ENCODE peak calls at places on chromosome 1, in four cellular contexts. One of them, this sample, is unnamed.
A peak's percentile ranks its signal among the peaks of the same experiment; 100 is the strongest.

GRCh38 chr1:214551436-214552173 is at the start of gene PTPN14:
- DNase-seq in K562: peak; percentile 53
- DNase-seq in A549: peak; percentile 94
- DNase-seq in IMR-90: peak; percentile 96
- DNase-seq in this sample: peak; percentile 82

GRCh38 chr1:39683591-39684312 is 7.5 kb downstream of the HPCAL4 start:
- DNase-seq in IMR-90: no peak
- DNase-seq in K562: peak; percentile 49
- DNase-seq in A549: no peak
- DNase-seq in this sample: no peak

GRCh38 chr1:21671915-21672314 is 2.8 kb upstream of the RAP1GAP start:
- DNase-seq in IMR-90: no peak
- DNase-seq in A549: no peak
- DNase-seq in K562: no peak
- DNase-seq in this sample: no peak

GRCh38 chr1:221712776-221713431 is 29.0 kb downstream of the DUSP10 start:
- DNase-seq in A549: no peak
- DNase-seq in K562: no peak
- DNase-seq in IMR-90: no peak
- DNase-seq in this sample: no peak

GRCh38 chr1:209318302-209319056 is 265.0 kb upstream of the CAMK1G start:
- DNase-seq in K562: no peak
- DNase-seq in A549: no peak
- DNase-seq in IMR-90: peak; percentile 35
- DNase-seq in this sample: no peak

GRCh38 chr1:66489146-66489545 is 44.8 kb upstream of the SGIP1 start:
- DNase-seq in K562: no peak
- DNase-seq in A549: no peak
- DNase-seq in IMR-90: peak; percentile 69
- DNase-seq in this sample: no peak

GRCh38 chr1:229129306-229130027 is 141.4 kb upstream of the RAB4A start:
- DNase-seq in IMR-90: no peak
- DNase-seq in K562: no peak
- DNase-seq in A549: no peak
- DNase-seq in this sample: no peak

GRCh38 chr1:159970932-159971342 is 16.9 kb upstream of the SLAMF9 start:
- DNase-seq in K562: no peak
- DNase-seq in A549: peak; percentile 58
- DNase-seq in IMR-90: no peak
- DNase-seq in this sample: peak; percentile 93

GRCh38 chr1:215076312-215076711 is 6.2 kb upstream of the KCNK2 start:
- DNase-seq in K562: no peak
- DNase-seq in IMR-90: peak; percentile 62
- DNase-seq in A549: peak; percentile 60
- DNase-seq in this sample: peak; percentile 34

GRCh38 chr1:13628711-13629110 is 45.1 kb downstream of the PDPN start:
- DNase-seq in K562: no peak
- DNase-seq in A549: no peak
- DNase-seq in IMR-90: no peak
- DNase-seq in this sample: no peak

GRCh38 chr1:234971586-234972297 is 156.9 kb downstream of the TOMM20 start:
- DNase-seq in IMR-90: no peak
- DNase-seq in A549: no peak
- DNase-seq in K562: no peak
- DNase-seq in this sample: no peak

GRCh38 chr1:229132706-229133105 is 138.2 kb upstream of the RAB4A start:
- DNase-seq in IMR-90: no peak
- DNase-seq in K562: no peak
- DNase-seq in A549: no peak
- DNase-seq in this sample: no peak

GRCh38 chr1:185654199-185654951 is 79.8 kb upstream of the HMCN1 start:
- DNase-seq in IMR-90: peak; percentile 73
- DNase-seq in A549: no peak
- DNase-seq in K562: no peak
- DNase-seq in this sample: peak; percentile 49

GRCh38 chr1:75589637-75590036 is 21.3 kb downstream of the SLC44A5 start:
- DNase-seq in A549: no peak
- DNase-seq in IMR-90: no peak
- DNase-seq in K562: no peak
- DNase-seq in this sample: no peak

GRCh38 chr1:19345391-19345790 is 33.3 kb downstream of the SLC66A1 start:
- DNase-seq in K562: no peak
- DNase-seq in A549: no peak
- DNase-seq in IMR-90: no peak
- DNase-seq in this sample: no peak

GRCh38 chr1:32200226-32201010 is at the start of gene CCDC28B:
- DNase-seq in K562: peak; percentile 69
- DNase-seq in IMR-90: peak; percentile 81
- DNase-seq in A549: no peak
- DNase-seq in this sample: no peak

GRCh38 chr1:162389021-162389818 is 7.7 kb downstream of the C1orf226 start:
- DNase-seq in K562: no peak
- DNase-seq in A549: no peak
- DNase-seq in IMR-90: peak; percentile 30
- DNase-seq in this sample: no peak

GRCh38 chr1:168767885-168768584 is 39.0 kb upstream of the DPT start:
- DNase-seq in A549: no peak
- DNase-seq in IMR-90: peak; percentile 2
- DNase-seq in K562: no peak
- DNase-seq in this sample: no peak

GRCh38 chr1:241235236-241235897 is 121.6 kb downstream of the RGS7 start:
- DNase-seq in A549: no peak
- DNase-seq in IMR-90: no peak
- DNase-seq in K562: no peak
- DNase-seq in this sample: no peak

GRCh38 chr1:20376171-20376570 is 85.5 kb downstream of the VWA5B1 start:
- DNase-seq in A549: no peak
- DNase-seq in IMR-90: no peak
- DNase-seq in K562: no peak
- DNase-seq in this sample: no peak

GRCh38 chr1:19013826-19014548 is 57.5 kb upstream of the IFFO2 start:
- DNase-seq in A549: peak; percentile 81
- DNase-seq in IMR-90: no peak
- DNase-seq in K562: no peak
- DNase-seq in this sample: peak; percentile 86

GRCh38 chr1:15260418-15261154 is 13.6 kb downstream of the FHAD1 start:
- DNase-seq in IMR-90: peak; percentile 61
- DNase-seq in A549: no peak
- DNase-seq in K562: peak; percentile 64
- DNase-seq in this sample: peak; percentile 89

GRCh38 chr1:21586222-21586621 is 77.0 kb downstream of the ALPL start:
- DNase-seq in IMR-90: no peak
- DNase-seq in K562: no peak
- DNase-seq in A549: no peak
- DNase-seq in this sample: no peak

GRCh38 chr1:184753608-184754478 is 815 bp downstream of the EDEM3 start:
- DNase-seq in K562: peak; percentile 68
- DNase-seq in IMR-90: peak; percentile 29
- DNase-seq in A549: peak; percentile 21
- DNase-seq in this sample: peak; percentile 16

GRCh38 chr1:226736908-226737818 is 1.9 kb downstream of the ITPKB start:
- DNase-seq in IMR-90: peak; percentile 23
- DNase-seq in A549: no peak
- DNase-seq in K562: no peak
- DNase-seq in this sample: no peak

GRCh38 chr1:226737819-226738420 is 1.2 kb downstream of the ITPKB start:
- DNase-seq in IMR-90: peak; percentile 43
- DNase-seq in A549: peak; percentile 27
- DNase-seq in K562: no peak
- DNase-seq in this sample: no peak

GRCh38 chr1:226738995-226739695 is at the start of gene ITPKB:
- DNase-seq in IMR-90: peak; percentile 65
- DNase-seq in K562: peak; percentile 39
- DNase-seq in A549: peak; percentile 44
- DNase-seq in this sample: no peak

GRCh38 chr1:226739696-226740065 is 599 bp upstream of the ITPKB start:
- DNase-seq in K562: no peak
- DNase-seq in IMR-90: no peak
- DNase-seq in A549: no peak
- DNase-seq in this sample: no peak

DNA sequence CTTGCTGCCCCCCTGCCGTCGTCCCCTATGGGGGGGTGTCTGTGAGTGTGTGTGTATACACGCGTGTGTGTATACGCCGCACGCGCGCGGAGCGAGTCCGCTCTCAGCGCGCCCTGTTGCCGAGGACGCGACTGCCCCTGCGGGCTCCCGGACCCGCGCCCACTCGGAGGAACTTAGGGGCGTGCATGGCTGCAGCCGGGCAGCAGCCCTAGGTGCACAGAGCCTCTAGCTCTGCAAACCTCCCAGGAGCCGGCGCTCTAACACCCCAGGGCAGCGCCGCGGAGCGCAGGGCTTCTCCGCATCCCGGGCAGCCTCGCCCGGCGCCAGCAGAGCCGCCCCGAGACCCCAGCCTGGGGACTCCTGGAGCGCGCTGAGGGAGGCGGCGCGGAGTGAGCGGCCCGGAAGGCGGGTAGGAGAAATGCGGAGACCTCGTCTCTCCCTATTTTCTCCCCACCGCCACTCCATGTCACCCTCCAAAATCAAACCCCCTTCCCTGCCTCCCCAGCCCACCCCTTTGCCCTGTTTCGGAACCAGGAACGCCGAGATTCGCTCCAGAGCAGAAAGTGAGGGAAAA is 574 bp downstream of the ITPKB start:
- DNase-seq in K562: no peak
- DNase-seq in A549: peak; percentile 44
- DNase-seq in IMR-90: peak; percentile 30
- DNase-seq in this sample: no peak
- TF ChIP-seq MAZ in K562: no peak
- TF ChIP-seq MAZ in A549: no peak
- TF ChIP-seq MAZ in IMR-90: no peak
- TF ChIP-seq MAZ in this sample: no peak

GRCh38 chr1:192579319-192579738 is 3.8 kb downstream of the RGS1 start:
- DNase-seq in K562: no peak
- DNase-seq in A549: no peak
- DNase-seq in IMR-90: peak; percentile 28
- DNase-seq in this sample: no peak

GRCh38 chr1:192581131-192581927 is 5.8 kb downstream of the RGS1 start:
- DNase-seq in IMR-90: no peak
- DNase-seq in A549: no peak
- DNase-seq in K562: no peak
- DNase-seq in this sample: no peak

GRCh38 chr1:192577145-192578140 is 1.9 kb downstream of the RGS1 start:
- DNase-seq in K562: no peak
- DNase-seq in IMR-90: no peak
- DNase-seq in A549: no peak
- DNase-seq in this sample: no peak

GRCh38 chr1:192578144-192578909 is 2.8 kb downstream of the RGS1 start:
- DNase-seq in IMR-90: no peak
- DNase-seq in K562: no peak
- DNase-seq in A549: no peak
- DNase-seq in this sample: no peak

GRCh38 chr1:192580351-192580962 is 4.9 kb downstream of the RGS1 start:
- DNase-seq in A549: peak; percentile 64
- DNase-seq in IMR-90: peak; percentile 68
- DNase-seq in K562: no peak
- DNase-seq in this sample: peak; percentile 20
- TF ChIP-seq MAZ in A549: no peak
- TF ChIP-seq MAZ in IMR-90: no peak
- TF ChIP-seq MAZ in K562: no peak
- TF ChIP-seq MAZ in this sample: no peak

DNA sequence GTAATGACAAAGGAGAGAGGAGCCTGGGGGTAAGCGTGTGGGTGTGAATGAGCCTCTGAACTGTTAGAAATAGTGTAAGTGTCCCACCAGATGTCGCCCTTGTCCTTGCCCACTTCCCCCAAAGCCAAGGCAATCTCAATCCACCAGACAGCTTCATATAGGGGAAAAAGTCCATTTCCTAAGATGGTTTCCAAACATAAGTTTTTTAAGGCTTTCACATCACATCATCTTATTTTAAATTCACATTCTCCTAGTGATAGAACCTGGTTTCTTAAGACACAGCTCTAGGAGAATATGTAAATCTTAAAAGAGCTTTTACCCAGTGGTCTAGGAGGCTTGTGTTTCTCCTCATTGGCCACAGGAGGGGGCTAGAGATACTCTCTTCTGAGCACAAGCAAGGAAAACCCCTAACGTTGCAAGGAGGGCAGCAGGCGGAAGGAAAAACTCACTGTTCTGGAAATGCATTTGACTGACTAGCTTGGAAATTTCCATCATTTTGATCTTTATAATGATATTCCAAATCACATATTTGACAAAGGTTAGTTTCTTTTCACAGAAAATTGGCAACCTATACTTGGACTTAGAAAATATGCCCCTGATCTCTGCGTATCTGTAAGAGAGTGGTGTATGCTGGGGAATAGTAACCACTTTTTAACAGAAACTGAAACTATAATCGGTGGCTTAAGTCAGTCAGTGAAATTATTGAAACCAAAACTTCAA is 51.9 kb upstream of the LPAR3 start:
- DNase-seq in IMR-90: peak; percentile 93
- DNase-seq in A549: peak; percentile 91
- DNase-seq in K562: peak; percentile 67
- DNase-seq in this sample: peak; percentile 84
- TF ChIP-seq MAZ in IMR-90: no peak
- TF ChIP-seq MAZ in A549: no peak
- TF ChIP-seq MAZ in K562: no peak
- TF ChIP-seq MAZ in this sample: no peak

DNA sequence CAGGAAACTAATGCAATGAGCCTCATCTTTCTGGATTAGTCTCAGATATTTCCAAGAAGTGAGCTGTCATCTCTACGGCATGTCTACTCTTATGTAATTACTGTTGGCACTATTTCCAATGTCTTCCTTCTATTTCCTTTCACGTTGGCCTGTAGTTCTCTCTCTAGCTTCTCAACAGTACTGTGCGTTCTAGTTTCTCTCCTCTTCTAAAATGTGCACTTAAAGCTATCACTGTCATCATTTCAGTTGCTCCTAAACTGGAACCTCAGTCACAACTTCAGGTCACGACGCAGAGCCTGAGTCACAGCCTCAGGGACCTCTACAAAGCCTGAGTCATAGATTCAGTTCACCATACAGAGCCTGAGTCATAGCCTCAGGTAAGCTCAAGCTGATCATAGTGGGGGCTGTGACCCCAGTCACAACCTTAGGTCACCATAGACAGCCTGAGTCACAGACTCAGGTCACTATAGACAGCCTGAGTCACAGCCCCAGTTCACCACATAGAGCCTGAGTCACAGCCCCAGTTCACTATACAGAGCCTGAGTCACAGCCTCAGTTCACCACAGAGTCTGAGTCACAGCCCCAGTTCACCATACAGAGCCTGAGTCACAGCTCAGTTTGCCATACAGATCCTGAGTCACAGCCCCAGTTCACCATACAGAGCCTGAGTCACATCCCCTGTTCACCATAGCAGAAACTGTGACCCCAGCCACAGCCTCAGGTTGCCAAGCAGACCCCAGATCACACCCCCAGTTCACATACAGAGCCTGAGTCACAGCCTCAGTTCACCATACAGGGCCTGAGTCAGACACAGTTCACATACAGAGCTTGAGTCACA is 13.0 kb downstream of the WNT9A start:
- DNase-seq in IMR-90: peak; percentile 45
- DNase-seq in K562: peak; percentile 43
- DNase-seq in A549: peak; percentile 91
- DNase-seq in this sample: peak; percentile 27
- TF ChIP-seq MAZ in IMR-90: no peak
- TF ChIP-seq MAZ in K562: no peak
- TF ChIP-seq MAZ in A549: no peak
- TF ChIP-seq MAZ in this sample: no peak

GRCh38 chr1:93723101-93723500 is 41.5 kb upstream of the BCAR3 start:
- DNase-seq in K562: no peak
- DNase-seq in A549: peak; percentile 38
- DNase-seq in IMR-90: no peak
- DNase-seq in this sample: no peak
- TF ChIP-seq MAZ in K562: no peak
- TF ChIP-seq MAZ in A549: no peak
- TF ChIP-seq MAZ in IMR-90: no peak
- TF ChIP-seq MAZ in this sample: no peak

This sample was measured in HepG2.